ENCODE peak calls at places on chromosome 4, in six cellular contexts. One of them, this sample, is unnamed. For H3K27me3, the result is how much of the 10 kb centered on the place peaks cover.

GRCh38 chr4:39950861-39951481 is 26.7 kb downstream of the PDS5A start:
- DNase-seq in suprapubic skin: no peak
- DNase-seq in left lung: no peak
- DNase-seq in endodermal cell: no peak
- DNase-seq in BE2C: no peak
- DNase-seq in IMR-90: peak
- DNase-seq in this sample: no peak

GRCh38 chr4:100823066-100823992 is 305.5 kb upstream of the EMCN start:
- DNase-seq in endodermal cell: no peak
- DNase-seq in suprapubic skin: no peak
- DNase-seq in IMR-90: no peak
- DNase-seq in BE2C: no peak
- DNase-seq in left lung: no peak
- DNase-seq in this sample: peak

GRCh38 chr4:680091-680490 is 5.7 kb downstream of the MYL5 start:
- DNase-seq in suprapubic skin: no peak
- DNase-seq in IMR-90: no peak
- DNase-seq in endodermal cell: no peak
- DNase-seq in BE2C: no peak
- DNase-seq in left lung: no peak
- DNase-seq in this sample: no peak

GRCh38 chr4:88158360-88159136 is at the start of gene ABCG2:
- DNase-seq in endodermal cell: peak
- DNase-seq in left lung: peak
- DNase-seq in suprapubic skin: peak
- DNase-seq in BE2C: peak
- DNase-seq in IMR-90: peak
- DNase-seq in this sample: peak

GRCh38 chr4:121375262-121375661 is 5.6 kb downstream of the QRFPR start:
- DNase-seq in BE2C: no peak
- DNase-seq in suprapubic skin: no peak
- DNase-seq in IMR-90: no peak
- DNase-seq in left lung: no peak
- DNase-seq in endodermal cell: no peak
- DNase-seq in this sample: peak

GRCh38 chr4:183154701-183155391 is 55.8 kb downstream of the WWC2 start:
- DNase-seq in endodermal cell: peak
- DNase-seq in suprapubic skin: no peak
- DNase-seq in IMR-90: peak
- DNase-seq in BE2C: no peak
- DNase-seq in left lung: no peak
- DNase-seq in this sample: no peak

GRCh38 chr4:177557416-177557815 is 115.2 kb upstream of the AGA start:
- DNase-seq in left lung: no peak
- DNase-seq in BE2C: no peak
- DNase-seq in IMR-90: no peak
- DNase-seq in endodermal cell: no peak
- DNase-seq in suprapubic skin: no peak
- DNase-seq in this sample: no peak

GRCh38 chr4:89737888-89738287 is 99.1 kb downstream of the SNCA start:
- DNase-seq in IMR-90: no peak
- DNase-seq in left lung: no peak
- DNase-seq in endodermal cell: no peak
- DNase-seq in suprapubic skin: no peak
- DNase-seq in BE2C: no peak
- DNase-seq in this sample: peak

GRCh38 chr4:8914461-8915171 is 43.0 kb upstream of the HMX1 start:
- DNase-seq in IMR-90: no peak
- DNase-seq in endodermal cell: peak
- DNase-seq in suprapubic skin: peak
- DNase-seq in BE2C: no peak
- DNase-seq in left lung: peak
- DNase-seq in this sample: no peak

GRCh38 chr4:94451669-94452475 is at the start of gene PDLIM5:
- DNase-seq in endodermal cell: peak
- DNase-seq in IMR-90: peak
- DNase-seq in BE2C: peak
- DNase-seq in left lung: peak
- DNase-seq in suprapubic skin: peak
- DNase-seq in this sample: peak

GRCh38 chr4:80538276-80538926 is 202.9 kb downstream of the CFAP299 start:
- DNase-seq in IMR-90: peak
- DNase-seq in endodermal cell: no peak
- DNase-seq in BE2C: no peak
- DNase-seq in left lung: no peak
- DNase-seq in suprapubic skin: no peak
- DNase-seq in this sample: peak

GRCh38 chr4:168924648-168925047 is 85.4 kb downstream of the CBR4 start:
- DNase-seq in left lung: no peak
- DNase-seq in BE2C: peak
- DNase-seq in suprapubic skin: no peak
- DNase-seq in endodermal cell: no peak
- DNase-seq in IMR-90: no peak
- DNase-seq in this sample: no peak

GRCh38 chr4:3297066-3297859 is 4.4 kb downstream of the RGS12 start:
- DNase-seq in endodermal cell: peak
- DNase-seq in left lung: no peak
- DNase-seq in BE2C: no peak
- DNase-seq in suprapubic skin: no peak
- DNase-seq in IMR-90: no peak
- DNase-seq in this sample: no peak

GRCh38 chr4:182975806-182976205 is 58.6 kb upstream of the DCTD start:
- DNase-seq in BE2C: peak
- DNase-seq in IMR-90: peak
- DNase-seq in suprapubic skin: no peak
- DNase-seq in left lung: no peak
- DNase-seq in endodermal cell: no peak
- DNase-seq in this sample: peak

GRCh38 chr4:24274401-24275035 is 309.8 kb downstream of the DHX15 start:
- DNase-seq in suprapubic skin: no peak
- DNase-seq in endodermal cell: peak
- DNase-seq in left lung: no peak
- DNase-seq in BE2C: no peak
- DNase-seq in IMR-90: peak
- DNase-seq in this sample: peak

GRCh38 chr4:144582105-144582850 is 63.7 kb upstream of the HHIP start:
- DNase-seq in endodermal cell: no peak
- DNase-seq in IMR-90: peak
- DNase-seq in left lung: no peak
- DNase-seq in suprapubic skin: no peak
- DNase-seq in BE2C: no peak
- DNase-seq in this sample: peak

GRCh38 chr4:144582975-144583374 is 63.0 kb upstream of the HHIP start:
- DNase-seq in IMR-90: peak
- DNase-seq in BE2C: no peak
- DNase-seq in suprapubic skin: no peak
- DNase-seq in left lung: no peak
- DNase-seq in endodermal cell: no peak
- DNase-seq in this sample: peak

GRCh38 chr4:144583658-144584057 is 62.3 kb upstream of the HHIP start:
- DNase-seq in left lung: no peak
- DNase-seq in suprapubic skin: no peak
- DNase-seq in BE2C: no peak
- DNase-seq in endodermal cell: no peak
- DNase-seq in IMR-90: peak
- DNase-seq in this sample: peak

GRCh38 chr4:144580421-144580820 is 65.5 kb upstream of the HHIP start:
- DNase-seq in BE2C: no peak
- DNase-seq in IMR-90: no peak
- DNase-seq in left lung: no peak
- DNase-seq in endodermal cell: no peak
- DNase-seq in suprapubic skin: no peak
- DNase-seq in this sample: peak

DNA sequence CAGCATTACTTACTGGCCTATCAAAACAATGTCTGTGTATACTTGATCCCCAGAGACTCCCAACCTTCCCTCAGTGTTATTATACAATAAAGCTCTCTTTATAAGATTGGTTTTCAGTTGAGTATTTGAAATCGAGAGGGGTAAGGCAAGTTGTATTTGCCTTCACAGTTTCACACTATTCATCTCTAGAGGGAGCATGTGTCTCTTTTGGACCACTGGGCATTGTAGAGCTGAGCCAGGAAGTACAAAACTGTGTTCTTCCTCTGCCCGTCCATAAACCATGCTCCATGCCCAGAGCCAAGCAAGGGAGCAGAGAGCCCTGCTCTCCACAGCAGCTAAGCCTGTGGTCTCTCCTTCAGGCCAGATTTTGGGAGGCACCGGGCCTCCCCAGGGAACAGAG is 61.5 kb upstream of the HHIP start:
- DNase-seq in BE2C: no peak
- DNase-seq in IMR-90: no peak
- DNase-seq in left lung: no peak
- DNase-seq in suprapubic skin: no peak
- DNase-seq in endodermal cell: no peak
- DNase-seq in this sample: no peak
- TF ChIP-seq CTCF in BE2C: no peak
- TF ChIP-seq CTCF in IMR-90: no peak
- TF ChIP-seq CTCF in left lung: no peak
- TF ChIP-seq CTCF in suprapubic skin: no peak
- TF ChIP-seq CTCF in endodermal cell: no peak
- TF ChIP-seq CTCF in this sample: no peak

DNA sequence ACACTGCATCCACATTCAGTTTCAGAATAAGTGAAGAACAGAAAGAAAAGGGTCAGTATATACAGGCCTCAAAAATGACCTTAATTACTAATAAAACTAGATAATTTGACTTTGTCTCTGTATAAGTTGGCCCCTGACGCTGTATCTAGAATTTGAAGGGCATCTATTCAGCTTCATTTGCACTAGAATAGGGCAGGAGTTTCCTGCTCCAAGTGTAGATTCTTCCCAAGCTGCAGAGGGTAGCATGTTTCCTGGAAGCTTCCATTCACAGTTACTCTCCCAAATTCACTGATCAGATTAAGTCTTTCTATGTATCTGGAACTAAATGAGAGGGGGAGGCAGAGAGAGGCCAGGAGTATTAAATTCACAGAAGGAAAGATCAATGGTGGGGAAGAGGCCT is 90.9 kb downstream of the GC start:
- DNase-seq in BE2C: no peak
- DNase-seq in IMR-90: no peak
- DNase-seq in endodermal cell: no peak
- DNase-seq in left lung: no peak
- DNase-seq in suprapubic skin: no peak
- DNase-seq in this sample: no peak
- H3K4me3 ChIP-seq in BE2C: no peak
- H3K4me3 ChIP-seq in IMR-90: no peak
- H3K4me3 ChIP-seq in endodermal cell: no peak
- H3K4me3 ChIP-seq in left lung: no peak
- H3K4me3 ChIP-seq in suprapubic skin: no peak
- H3K4me3 ChIP-seq in this sample: no peak

GRCh38 chr4:78876568-78877320 is 62.5 kb downstream of the PAQR3 start:
- DNase-seq in suprapubic skin: no peak
- DNase-seq in IMR-90: peak
- DNase-seq in left lung: no peak
- DNase-seq in BE2C: no peak
- DNase-seq in endodermal cell: no peak
- DNase-seq in this sample: peak
- H3K27me3 ChIP-seq in suprapubic skin: under half
- H3K27me3 ChIP-seq in IMR-90: under half
- H3K27me3 ChIP-seq in left lung: under half
- H3K27me3 ChIP-seq in BE2C: under half
- H3K27me3 ChIP-seq in endodermal cell: under half
- H3K27me3 ChIP-seq in this sample: under half

GRCh38 chr4:118680808-118681207 is 4.4 kb upstream of the METTL14 start:
- DNase-seq in suprapubic skin: no peak
- DNase-seq in left lung: no peak
- DNase-seq in BE2C: peak
- DNase-seq in endodermal cell: no peak
- DNase-seq in IMR-90: no peak
- DNase-seq in this sample: no peak

DNA sequence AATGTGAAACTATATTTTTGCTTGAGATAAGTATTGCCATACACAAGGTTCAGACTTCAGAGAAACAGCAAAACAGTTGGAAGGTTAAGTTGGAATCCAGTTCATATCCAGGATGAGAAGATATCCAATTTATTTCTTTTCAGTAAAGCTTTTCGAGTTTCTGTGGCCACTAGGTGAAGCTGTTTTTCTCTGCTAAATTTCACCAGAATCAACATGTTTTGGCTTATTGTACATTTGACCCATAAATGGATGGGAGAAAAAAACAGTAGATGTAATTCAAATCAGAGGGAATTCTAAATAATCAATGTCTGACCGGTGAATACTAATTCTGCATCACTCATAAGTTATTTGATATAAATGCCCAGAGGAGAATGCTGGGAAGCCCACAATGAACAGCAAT is 9.1 kb upstream of the METTL14 start:
- DNase-seq in suprapubic skin: no peak
- DNase-seq in IMR-90: no peak
- DNase-seq in BE2C: no peak
- DNase-seq in endodermal cell: no peak
- DNase-seq in left lung: no peak
- DNase-seq in this sample: no peak
- TF ChIP-seq CTCF in suprapubic skin: no peak
- TF ChIP-seq CTCF in IMR-90: peak
- TF ChIP-seq CTCF in BE2C: peak
- TF ChIP-seq CTCF in endodermal cell: peak
- TF ChIP-seq CTCF in left lung: no peak
- TF ChIP-seq CTCF in this sample: no peak

This sample was measured in bronchial epithelial cell.